ENCODE peak calls at places on chromosomes 2 and 18, in four cellular contexts. Z is AG10803, H is OCI-LY7, U is choroid plexus epithelial cell. F is an unnamed sample.

GRCh38 chr2:238584617-238585016 is 157.9 kb downstream of the ASB1 start:
- DNase-seq in Z (no peak), H (no peak), U (no peak), F (no peak)

GRCh38 chr2:110903548-110903947 is 171.2 kb downstream of the ACOXL start:
- DNase-seq in U (no peak), Z (no peak), H (no peak), F (no peak)

GRCh38 chr2:8612734-8613179 is 69.1 kb upstream of the ID2 start:
- DNase-seq in Z (no peak), U (no peak), H (no peak), F (no peak)

GRCh38 chr2:101406867-101407266 is 19.6 kb upstream of the CREG2 start:
- DNase-seq in H (no peak), Z (peak; percentile 96), U (peak; percentile 86), F (peak; percentile 29)

GRCh38 chr2:40734797-40735196 is 282.9 kb upstream of the SLC8A1 start:
- DNase-seq in Z (peak; percentile 82), U (peak; percentile 3), H (no peak), F (no peak)

GRCh38 chr2:129801575-129801974 is 177.9 kb upstream of the RAB6C start:
- DNase-seq in Z (peak; percentile 58), U (no peak), H (no peak), F (peak; percentile 3)

GRCh38 chr2:217179854-217180253 is 320.0 kb upstream of the TNP1 start:
- DNase-seq in U (no peak), Z (no peak), H (no peak), F (no peak)

GRCh38 chr2:181419124-181419855 is 37.9 kb upstream of the ITGA4 start:
- DNase-seq in U (no peak), H (no peak), Z (no peak), F (no peak)

GRCh38 chr2:10963155-10963554 is 51.4 kb downstream of the KCNF1 start:
- DNase-seq in Z (peak; percentile 38), U (peak; percentile 51), H (no peak), F (no peak)

GRCh38 chr18:12659904-12660605 is 2.1 kb upstream of the SPIRE1 start:
- DNase-seq in U (peak; percentile 81), Z (peak; percentile 63), H (peak; percentile 47), F (peak; percentile 71)

GRCh38 chr2:108288534-108289106 is at the start of gene SULT1C2:
- DNase-seq in U (peak; percentile 100), Z (no peak), H (no peak), F (no peak)

GRCh38 chr18:44855681-44856080 is 175.0 kb downstream of the SETBP1 start:
- DNase-seq in H (no peak), U (no peak), Z (peak; percentile 31), F (peak; percentile 95)

GRCh38 chr2:150866431-150866830 is 379.0 kb upstream of the RND3 start:
- DNase-seq in Z (peak; percentile 43), H (no peak), U (peak; percentile 44), F (no peak)

GRCh38 chr2:128314348-128315121 is 4.1 kb downstream of the HS6ST1 start:
- DNase-seq in U (no peak), H (no peak), Z (no peak), F (no peak)

GRCh38 chr18:61896767-61897166 is 4.0 kb upstream of the RNF152 start:
- DNase-seq in Z (peak; percentile 60), U (peak; percentile 58), H (no peak), F (peak; percentile 97)

GRCh38 chr2:184030245-184030644 is 568.1 kb upstream of the ZNF804A start:
- DNase-seq in H (no peak), Z (no peak), U (no peak), F (no peak)

GRCh38 chr2:264493-265468 is at the start of gene ACP1:
- DNase-seq in H (peak; percentile 96), U (peak; percentile 97), Z (peak; percentile 89), F (peak; percentile 99)
- TF ChIP-seq CTCF in H (no peak), U (peak; percentile 3), Z (no peak), F (no peak)

DNA sequence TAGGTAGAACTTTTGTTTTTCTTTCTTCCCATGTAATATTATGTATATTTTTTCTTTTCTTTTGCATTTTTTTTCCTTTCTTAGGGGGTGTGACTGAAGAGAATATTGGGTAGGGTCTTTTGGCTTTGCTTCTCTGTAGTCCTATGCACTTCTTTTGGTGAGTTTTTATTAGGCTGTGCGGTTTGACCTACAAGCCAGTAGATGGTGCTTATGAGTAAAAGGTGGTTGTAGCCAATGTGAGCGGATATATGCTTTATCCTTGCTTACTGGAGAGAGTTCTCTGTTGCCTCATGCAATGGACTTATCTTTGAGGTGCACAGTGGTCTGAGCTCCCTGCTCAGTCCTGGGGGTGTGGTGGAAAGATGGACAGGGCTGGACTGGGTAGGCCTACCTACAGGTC is 52.7 kb downstream of the DSEL start:
- DNase-seq in U (peak; percentile 35), Z (no peak), H (no peak), F (peak; percentile 31)
- TF ChIP-seq CTCF in U (peak; percentile 40), Z (peak; percentile 2), H (no peak), F (peak; percentile 58)

DNA sequence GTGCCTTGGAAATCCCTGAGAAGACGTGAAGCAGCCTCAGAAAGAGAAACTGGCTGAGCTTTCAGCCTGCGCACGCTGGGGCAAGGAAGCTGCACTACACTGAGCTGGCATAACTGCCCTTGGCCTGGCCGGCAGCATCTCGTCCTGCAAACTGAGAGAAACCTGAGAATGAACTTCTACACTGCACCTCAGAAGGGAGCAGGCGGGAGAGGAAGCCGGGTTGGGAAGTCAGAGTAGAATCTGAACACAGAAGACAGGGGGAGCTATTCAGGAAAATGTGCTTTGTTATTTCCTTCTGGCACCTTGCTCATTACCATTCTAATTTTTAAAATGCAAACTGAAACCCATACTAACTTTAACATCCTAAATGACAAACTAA is 70.9 kb downstream of the ZEB2 start:
- DNase-seq in U (no peak), Z (peak; percentile 33), H (peak; percentile 12), F (no peak)
- TF ChIP-seq CTCF in U (peak; percentile 49), Z (peak; percentile 61), H (peak; percentile 73), F (peak; percentile 24)

GRCh38 chr18:5600376-5601071 is 56.7 kb upstream of the EPB41L3 start:
- DNase-seq in U (peak; percentile 67), H (peak; percentile 1), Z (peak; percentile 20), F (no peak)
- TF ChIP-seq CTCF in U (peak; percentile 61), H (peak; percentile 70), Z (peak; percentile 51), F (no peak)

GRCh38 chr2:226183033-226183432 is 616.6 kb downstream of the IRS1 start:
- DNase-seq in U (no peak), H (no peak), Z (no peak), F (no peak)

GRCh38 chr2:226179010-226179409 is 620.6 kb downstream of the IRS1 start:
- DNase-seq in H (no peak), Z (no peak), U (no peak), F (peak; percentile 63)

GRCh38 chr2:226181909-226182308 is 617.7 kb downstream of the IRS1 start:
- DNase-seq in H (no peak), Z (no peak), U (no peak), F (no peak)

GRCh38 chr2:226183550-226183949 is 616.1 kb downstream of the IRS1 start:
- DNase-seq in H (no peak), Z (peak; percentile 12), U (no peak), F (no peak)

GRCh38 chr2:226180485-226180884 is 619.1 kb downstream of the IRS1 start:
- DNase-seq in Z (no peak), U (no peak), H (no peak), F (no peak)
- TF ChIP-seq CTCF in Z (no peak), U (no peak), H (no peak), F (no peak)

GRCh38 chr2:233007270-233007669 is 5.8 kb downstream of the NGEF start:
- DNase-seq in U (no peak), H (no peak), Z (no peak), F (no peak)

GRCh38 chr2:233009661-233010060 is 3.4 kb downstream of the NGEF start:
- DNase-seq in U (no peak), H (no peak), Z (no peak), F (no peak)

GRCh38 chr2:233006648-233007047 is 6.4 kb downstream of the NGEF start:
- DNase-seq in H (no peak), Z (no peak), U (no peak), F (no peak)

GRCh38 chr2:233005096-233005495 is 8.0 kb downstream of the NGEF start:
- DNase-seq in Z (no peak), H (no peak), U (no peak), F (no peak)

DNA sequence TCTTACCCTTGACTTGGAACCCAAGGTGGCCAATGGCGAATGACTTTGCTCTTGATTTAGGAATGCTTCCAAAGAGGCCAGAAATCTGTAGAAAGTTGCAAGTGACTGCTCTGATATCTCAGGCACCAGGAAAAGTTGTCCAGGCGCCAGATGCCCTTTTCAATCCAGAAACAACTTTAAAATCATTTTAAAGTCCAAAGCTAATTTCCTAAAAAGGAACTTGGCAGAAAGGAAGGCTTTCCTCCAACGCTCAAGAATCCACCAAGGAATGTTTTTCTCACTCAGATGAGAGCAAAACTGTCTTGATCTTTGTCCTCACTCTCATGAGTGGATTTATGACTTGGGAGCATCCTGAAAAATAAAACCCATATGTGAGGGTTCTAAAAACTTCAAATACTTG is 5.3 kb downstream of the NGEF start:
- DNase-seq in Z (peak; percentile 40), H (no peak), U (no peak), F (no peak)
- TF ChIP-seq CTCF in Z (no peak), H (no peak), U (no peak), F (no peak)

DNA sequence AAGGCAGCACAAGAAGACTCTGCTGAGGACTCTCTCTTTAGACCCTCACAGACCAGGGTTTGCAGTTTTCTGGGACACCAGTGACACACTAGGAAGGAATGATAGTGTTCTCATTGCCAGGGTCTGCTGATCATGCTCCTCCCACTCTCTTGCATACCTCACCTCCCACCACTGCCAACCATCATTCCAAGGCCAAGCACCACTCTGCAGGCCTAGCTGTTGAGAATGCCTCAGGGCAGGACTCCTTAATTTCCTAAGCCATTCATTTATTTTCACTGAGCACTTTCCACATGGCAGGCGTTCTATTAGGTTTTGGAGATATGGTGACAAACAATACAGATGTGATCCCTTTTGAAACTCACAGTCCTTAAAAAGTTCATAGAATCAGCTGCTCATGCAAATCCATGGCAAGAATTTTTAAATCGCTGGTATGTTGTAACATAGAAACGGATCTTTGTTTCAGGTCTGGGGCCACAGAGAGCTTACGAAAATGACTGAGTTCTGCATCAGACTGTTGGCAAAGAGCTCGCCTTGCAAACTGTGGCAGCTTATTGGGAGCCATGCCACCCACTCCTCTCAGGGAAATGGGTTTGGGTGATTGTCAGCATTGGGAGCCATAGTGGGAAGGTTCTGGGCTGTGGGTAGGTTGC is 78.5 kb downstream of the XDH start:
- DNase-seq in Z (peak; percentile 86), U (peak; percentile 72), H (no peak), F (peak; percentile 18)
- TF ChIP-seq CTCF in Z (no peak), U (no peak), H (no peak), F (no peak)

DNA sequence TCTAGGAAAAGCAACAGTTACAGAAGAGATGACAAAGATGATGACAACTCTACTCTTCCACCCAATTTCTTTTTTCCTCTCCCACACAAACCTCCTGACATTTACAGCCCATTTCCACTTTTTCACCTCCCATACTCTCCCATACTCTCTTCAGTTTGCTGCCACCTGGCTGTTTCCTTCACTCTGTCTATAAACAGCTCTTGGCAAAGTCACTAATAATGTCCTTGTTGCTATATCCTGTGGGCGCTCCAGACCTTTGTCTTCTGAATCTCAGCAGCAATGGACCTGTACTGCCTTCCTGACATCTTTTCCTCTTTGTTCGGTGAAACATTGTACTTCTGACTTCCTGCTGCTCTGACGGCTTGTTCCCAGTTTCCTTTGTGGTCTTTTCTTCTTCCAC is 60.7 kb upstream of the CAVIN2 start:
- DNase-seq in U (no peak), H (no peak), Z (no peak), F (no peak)
- TF ChIP-seq CTCF in U (peak; percentile 35), H (no peak), Z (no peak), F (peak; percentile 29)